ENCODE peak calls at places on chromosomes 5 and 9, in seven cellular contexts. C, V, Z, T, I, L and F are unnamed samples.

GRCh38 chr5:107652839-107653607 is 17.7 kb downstream of the EFNA5 start:
- DNase-seq in C (no peak), V (no peak), Z (no peak), T (no peak), I (no peak), L (no peak), F (no peak)

GRCh38 chr9:128150594-128151342 is 1.5 kb downstream of the LCN2 start:
- DNase-seq in C (no peak), V (no peak), Z (no peak), T (peak), I (no peak), L (peak), F (no peak)

GRCh38 chr5:67648201-67648671 is 451.6 kb upstream of the CD180 start:
- DNase-seq in C (peak), V (peak), Z (peak), T (peak), I (no peak), L (no peak), F (peak)

GRCh38 chr5:73963021-73963420 is 337.0 kb downstream of the ARHGEF28 start:
- DNase-seq in C (no peak), V (peak), Z (no peak), T (no peak), I (no peak), L (no peak), F (no peak)

GRCh38 chr5:127950707-127951356 is 132.7 kb upstream of the SLC12A2 start:
- DNase-seq in C (no peak), V (peak), Z (no peak), T (no peak), I (no peak), L (no peak), F (no peak)

GRCh38 chr5:170467000-170467707 is 36.7 kb upstream of the KCNIP1 start:
- DNase-seq in C (no peak), V (peak), Z (no peak), T (no peak), I (peak), L (peak), F (no peak)

GRCh38 chr5:102889033-102889432 is 133.9 kb downstream of the PAM start:
- DNase-seq in C (no peak), V (no peak), Z (no peak), T (no peak), I (no peak), L (no peak), F (no peak)

GRCh38 chr5:74630387-74631087 is 10.0 kb downstream of the ENC1 start:
- DNase-seq in C (no peak), V (peak), Z (no peak), T (no peak), I (no peak), L (no peak), F (no peak)

GRCh38 chr5:55030220-55030619 is 6.2 kb downstream of the GZMK start:
- DNase-seq in C (no peak), V (no peak), Z (no peak), T (no peak), I (no peak), L (no peak), F (no peak)

GRCh38 chr9:33750307-33750838 is 45.0 kb upstream of the PRSS3 start:
- DNase-seq in C (no peak), V (no peak), Z (peak), T (no peak), I (no peak), L (no peak), F (no peak)

GRCh38 chr5:179258922-179259730 is 86.1 kb downstream of the ADAMTS2 start:
- DNase-seq in C (peak), V (peak), Z (no peak), T (peak), I (no peak), L (peak), F (peak)

GRCh38 chr9:36192196-36192595 is 1.5 kb downstream of the CLTA start:
- DNase-seq in C (no peak), V (no peak), Z (no peak), T (no peak), I (no peak), L (no peak), F (no peak)

GRCh38 chr5:160802567-160802966 is 49.4 kb downstream of the ATP10B start:
- DNase-seq in C (no peak), V (no peak), Z (no peak), T (no peak), I (no peak), L (no peak), F (no peak)

GRCh38 chr5:172266071-172266675 is 17.4 kb downstream of the UBTD2 start:
- DNase-seq in C (no peak), V (no peak), Z (no peak), T (no peak), I (no peak), L (no peak), F (no peak)

GRCh38 chr9:94980947-94981632 is 254.6 kb downstream of the AOPEP start:
- DNase-seq in C (no peak), V (no peak), Z (no peak), T (no peak), I (no peak), L (no peak), F (no peak)

GRCh38 chr5:37816883-37817282 is 23.0 kb downstream of the GDNF start:
- DNase-seq in C (no peak), V (peak), Z (peak), T (no peak), I (no peak), L (no peak), F (no peak)

GRCh38 chr5:154090656-154091055 is 51.9 kb downstream of the MFAP3 start:
- DNase-seq in C (no peak), V (no peak), Z (no peak), T (no peak), I (no peak), L (no peak), F (no peak)

GRCh38 chr9:94945191-94946144 is 219.0 kb downstream of the AOPEP start:
- DNase-seq in C (no peak), V (peak), Z (peak), T (peak), I (no peak), L (no peak), F (no peak)

GRCh38 chr9:92029553-92029952 is 79.5 kb upstream of the ROR2 start:
- DNase-seq in C (no peak), V (no peak), Z (no peak), T (no peak), I (no peak), L (no peak), F (no peak)

GRCh38 chr9:20209421-20210340 is 412.6 kb downstream of the MLLT3 start:
- DNase-seq in C (no peak), V (no peak), Z (no peak), T (no peak), I (peak), L (peak), F (no peak)

GRCh38 chr5:172175263-172175719 is 12.7 kb downstream of the STK10 start:
- DNase-seq in C (no peak), V (no peak), Z (no peak), T (peak), I (peak), L (peak), F (peak)

GRCh38 chr5:81776258-81776657 is 25.4 kb upstream of the SSBP2 start:
- DNase-seq in C (no peak), V (no peak), Z (no peak), T (no peak), I (no peak), L (no peak), F (no peak)

GRCh38 chr5:159184858-159185381 is 24.4 kb downstream of the RNF145 start:
- DNase-seq in C (no peak), V (peak), Z (no peak), T (no peak), I (peak), L (peak), F (no peak)

GRCh38 chr5:32504923-32505596 is 60.5 kb upstream of the ZFR start:
- DNase-seq in C (peak), V (peak), Z (peak), T (peak), I (no peak), L (no peak), F (no peak)

GRCh38 chr5:34618666-34619065 is 37.5 kb upstream of the RAI14 start:
- DNase-seq in C (no peak), V (no peak), Z (no peak), T (no peak), I (no peak), L (no peak), F (no peak)

GRCh38 chr5:67673618-67674017 is 477.0 kb upstream of the CD180 start:
- DNase-seq in C (no peak), V (no peak), Z (no peak), T (no peak), I (no peak), L (no peak), F (no peak)

GRCh38 chr5:164504141-164504772 is 998.8 kb downstream of the MAT2B start:
- DNase-seq in C (peak), V (peak), Z (peak), T (no peak), I (no peak), L (no peak), F (no peak)

GRCh38 chr9:74940600-74940999 is 12.1 kb downstream of the C9orf40 start:
- DNase-seq in C (no peak), V (no peak), Z (no peak), T (no peak), I (no peak), L (no peak), F (no peak)

GRCh38 chr5:73986729-73987128 is 360.7 kb downstream of the ARHGEF28 start:
- DNase-seq in C (no peak), V (no peak), Z (no peak), T (no peak), I (no peak), L (no peak), F (no peak)

GRCh38 chr9:98226968-98227367 is 28.5 kb downstream of the TBC1D2 start:
- DNase-seq in C (no peak), V (no peak), Z (no peak), T (no peak), I (no peak), L (no peak), F (no peak)

GRCh38 chr5:139726248-139726647 is 69.4 kb upstream of the PSD2 start:
- DNase-seq in C (no peak), V (no peak), Z (no peak), T (no peak), I (no peak), L (no peak), F (no peak)

GRCh38 chr9:118651511-118651910 is 717.7 kb downstream of the BRINP1 start:
- DNase-seq in C (no peak), V (no peak), Z (no peak), T (no peak), I (no peak), L (no peak), F (no peak)